ENCODE peak calls at places on chromosome 11, in eight cellular contexts. I is hepatocyte; R is activated naive CD8-positive, alpha-beta T cell treated with anti-CD3 and anti-CD28 coated beads, Interleukin-2, amount 10 ng/mL, durations not matched to agents 7 days and 5 days; D is A549; Q is mesendoderm; G is PC-9; O is activated T-cell treated with anti-CD3 and anti-CD28 coated beads for 1 hour; L is stimulated activated CD4-positive, alpha-beta T cell treated with anti-CD3 and anti-CD28 coated beads, Interleukin-4, amount 100 ng/mL, for 24 hours. P is an unnamed sample.

GRCh38 chr11:75233688-75234295 is 6.8 kb upstream of the TPBGL start:
- DNase-seq in I (peak), R (no peak), D (no peak), Q (peak), G (peak), O (no peak), L (no peak), P (peak)

GRCh38 chr11:61477734-61478148 is 30.8 kb upstream of the LRRC10B start:
- DNase-seq in I (peak), R (peak), D (peak), Q (peak), G (peak), O (peak), L (peak), P (no peak)

GRCh38 chr11:46678741-46679130 is 21.7 kb downstream of the ARHGAP1 start:
- DNase-seq in I (no peak), R (no peak), D (no peak), Q (no peak), G (no peak), O (no peak), L (no peak), P (no peak)

GRCh38 chr11:63609536-63609935 is 4.7 kb downstream of the PLAAT3 start:
- DNase-seq in I (no peak), R (no peak), D (no peak), Q (no peak), G (peak), O (no peak), L (no peak), P (no peak)

GRCh38 chr11:120169981-120170698 is 32.2 kb upstream of the TRIM29 start:
- DNase-seq in I (no peak), R (no peak), D (no peak), Q (no peak), G (no peak), O (no peak), L (no peak), P (no peak)

GRCh38 chr11:82536706-82537105 is 197.0 kb downstream of the FAM181B start:
- DNase-seq in I (no peak), R (no peak), D (no peak), Q (no peak), G (no peak), O (no peak), L (no peak), P (no peak)

GRCh38 chr11:129703846-129704245 is 111.8 kb upstream of the TMEM45B start:
- DNase-seq in I (peak), R (no peak), D (no peak), Q (no peak), G (no peak), O (no peak), L (no peak), P (no peak)

GRCh38 chr11:105757107-105757506 is 147.2 kb downstream of the GRIA4 start:
- DNase-seq in I (no peak), R (no peak), D (no peak), Q (no peak), G (no peak), O (no peak), L (no peak), P (no peak)

GRCh38 chr11:118005224-118006152 is 19.3 kb downstream of the IL10RA start:
- DNase-seq in I (no peak), R (no peak), D (no peak), Q (peak), G (no peak), O (no peak), L (no peak), P (peak)

GRCh38 chr11:45145421-45146071 is 893 bp upstream of the PRDM11 start:
- DNase-seq in I (peak), R (no peak), D (no peak), Q (peak), G (no peak), O (no peak), L (no peak), P (peak)

GRCh38 chr11:99019676-99020075 is 1.1 kb upstream of the CNTN5 start:
- DNase-seq in I (no peak), R (no peak), D (no peak), Q (no peak), G (no peak), O (no peak), L (no peak), P (no peak)

GRCh38 chr11:206002-206384 is 1.2 kb downstream of the BET1L start:
- DNase-seq in I (no peak), R (no peak), D (no peak), Q (no peak), G (no peak), O (no peak), L (no peak), P (no peak)

GRCh38 chr11:32029721-32030120 is 61.2 kb upstream of the RCN1 start:
- DNase-seq in I (no peak), R (no peak), D (no peak), Q (no peak), G (no peak), O (no peak), L (no peak), P (no peak)

GRCh38 chr11:102229510-102230119 is 87.7 kb upstream of the BIRC3 start:
- DNase-seq in I (peak), R (no peak), D (no peak), Q (no peak), G (no peak), O (no peak), L (no peak), P (peak)

GRCh38 chr11:44828296-44828695 is 101.5 kb downstream of the TSPAN18 start:
- DNase-seq in I (no peak), R (no peak), D (no peak), Q (no peak), G (no peak), O (no peak), L (no peak), P (peak)

GRCh38 chr11:107719062-107719461 is 7.2 kb upstream of the SLN start:
- DNase-seq in I (no peak), R (no peak), D (no peak), Q (no peak), G (no peak), O (no peak), L (no peak), P (no peak)

GRCh38 chr11:128714881-128715280 is 21.0 kb downstream of the FLI1 start:
- DNase-seq in I (no peak), R (no peak), D (no peak), Q (no peak), G (peak), O (no peak), L (no peak), P (peak)

GRCh38 chr11:30586251-30587144 is at the start of gene MPPED2:
- DNase-seq in I (peak), R (peak), D (peak), Q (peak), G (no peak), O (no peak), L (no peak), P (peak)

GRCh38 chr11:124643605-124644425 is 21.2 kb downstream of the TBRG1 start:
- DNase-seq in I (no peak), R (no peak), D (no peak), Q (no peak), G (no peak), O (no peak), L (no peak), P (no peak)

GRCh38 chr11:123261345-123262106 is 66.5 kb upstream of the CLMP start:
- DNase-seq in I (peak), R (peak), D (peak), Q (peak), G (peak), O (peak), L (peak), P (peak)

GRCh38 chr11:14418801-14419417 is 59.9 kb upstream of the RRAS2 start:
- DNase-seq in I (peak), R (no peak), D (peak), Q (peak), G (no peak), O (no peak), L (no peak), P (no peak)

GRCh38 chr11:111870887-111871692 is at the start of gene ALG9:
- DNase-seq in I (peak), R (peak), D (peak), Q (peak), G (peak), O (peak), L (peak), P (peak)

GRCh38 chr11:71563401-71563800 is 2.0 kb upstream of the KRTAP5-10 start:
- DNase-seq in I (peak), R (no peak), D (peak), Q (peak), G (peak), O (no peak), L (peak), P (peak)

GRCh38 chr11:57566035-57566504 is 1.4 kb downstream of the UBE2L6 start:
- DNase-seq in I (peak), R (no peak), D (no peak), Q (no peak), G (peak), O (no peak), L (peak), P (no peak)

GRCh38 chr11:125258626-125259025 is 94.1 kb downstream of the PKNOX2 start:
- DNase-seq in I (no peak), R (no peak), D (no peak), Q (no peak), G (no peak), O (no peak), L (no peak), P (peak)

GRCh38 chr11:115718945-115719344 is 214.7 kb upstream of the CADM1 start:
- DNase-seq in I (no peak), R (no peak), D (no peak), Q (no peak), G (no peak), O (no peak), L (no peak), P (no peak)

GRCh38 chr11:27950339-27950738 is 157.6 kb downstream of the KIF18A start:
- DNase-seq in I (no peak), R (no peak), D (no peak), Q (peak), G (no peak), O (no peak), L (no peak), P (no peak)

GRCh38 chr11:128174465-128175101 is 412.8 kb downstream of the ETS1 start:
- DNase-seq in I (no peak), R (no peak), D (no peak), Q (peak), G (no peak), O (no peak), L (no peak), P (peak)

GRCh38 chr11:110655967-110656366 is 56.3 kb downstream of the ARHGAP20 start:
- DNase-seq in I (no peak), R (no peak), D (no peak), Q (peak), G (no peak), O (no peak), L (no peak), P (no peak)

GRCh38 chr11:86103808-86104207 is 34.9 kb upstream of the PICALM start:
- DNase-seq in I (no peak), R (no peak), D (no peak), Q (no peak), G (no peak), O (no peak), L (no peak), P (no peak)

GRCh38 chr11:64098318-64098831 is 62.6 kb downstream of the FLRT1 start:
- DNase-seq in I (no peak), R (no peak), D (no peak), Q (no peak), G (no peak), O (no peak), L (no peak), P (no peak)

GRCh38 chr11:122209619-122210377 is 93.8 kb upstream of the BLID start:
- DNase-seq in I (peak), R (no peak), D (no peak), Q (no peak), G (no peak), O (no peak), L (no peak), P (no peak)

GRCh38 chr11:67468056-67468455 is 995 bp downstream of the TMEM134 start:
- DNase-seq in I (peak), R (no peak), D (no peak), Q (no peak), G (peak), O (no peak), L (peak), P (peak)

P was measured in islet precursor cell.